ENCODE peak calls at places on chromosomes 13 and 19, in six cellular contexts. One of them, this sample, is unnamed.

GRCh38 chr13:112182251-112182650 is 115.3 kb downstream of the SOX1 start:
- DNase-seq in activated T-cell treated with anti-CD3 and anti-CD28 coated beads for 24 hours: no peak
- DNase-seq in adrenal gland: no peak
- DNase-seq in activated CD4-positive, CD25-positive, alpha-beta regulatory T cell treated with anti-CD3 and anti-CD28 coated beads, Interleukin-2, amount 50 U/mL, for 16 hours: no peak
- DNase-seq in stimulated activated CD8-positive, alpha-beta memory T cell treated with anti-CD3 and anti-CD28 coated beads, Interleukin-15, amount 100 ng/mL, for 4 hours: no peak
- DNase-seq in cardiac fibroblast: no peak
- DNase-seq in this sample: no peak

GRCh38 chr19:44576843-44577565 is 36.4 kb upstream of the IGSF23 start:
- DNase-seq in activated T-cell treated with anti-CD3 and anti-CD28 coated beads for 24 hours: no peak
- DNase-seq in stimulated activated CD8-positive, alpha-beta memory T cell treated with anti-CD3 and anti-CD28 coated beads, Interleukin-15, amount 100 ng/mL, for 4 hours: no peak
- DNase-seq in adrenal gland: peak
- DNase-seq in cardiac fibroblast: peak
- DNase-seq in activated CD4-positive, CD25-positive, alpha-beta regulatory T cell treated with anti-CD3 and anti-CD28 coated beads, Interleukin-2, amount 50 U/mL, for 16 hours: no peak
- DNase-seq in this sample: peak

GRCh38 chr19:50332264-50333038 is 3.3 kb upstream of the KCNC3 start:
- DNase-seq in adrenal gland: no peak
- DNase-seq in stimulated activated CD8-positive, alpha-beta memory T cell treated with anti-CD3 and anti-CD28 coated beads, Interleukin-15, amount 100 ng/mL, for 4 hours: no peak
- DNase-seq in activated T-cell treated with anti-CD3 and anti-CD28 coated beads for 24 hours: no peak
- DNase-seq in cardiac fibroblast: no peak
- DNase-seq in activated CD4-positive, CD25-positive, alpha-beta regulatory T cell treated with anti-CD3 and anti-CD28 coated beads, Interleukin-2, amount 50 U/mL, for 16 hours: no peak
- DNase-seq in this sample: no peak

GRCh38 chr13:94607939-94608338 is 6.3 kb downstream of the GPR180 start:
- DNase-seq in cardiac fibroblast: no peak
- DNase-seq in activated CD4-positive, CD25-positive, alpha-beta regulatory T cell treated with anti-CD3 and anti-CD28 coated beads, Interleukin-2, amount 50 U/mL, for 16 hours: no peak
- DNase-seq in stimulated activated CD8-positive, alpha-beta memory T cell treated with anti-CD3 and anti-CD28 coated beads, Interleukin-15, amount 100 ng/mL, for 4 hours: no peak
- DNase-seq in activated T-cell treated with anti-CD3 and anti-CD28 coated beads for 24 hours: no peak
- DNase-seq in adrenal gland: no peak
- DNase-seq in this sample: no peak

GRCh38 chr19:56748443-56748842 is 76.9 kb upstream of the ZNF835 start:
- DNase-seq in activated CD4-positive, CD25-positive, alpha-beta regulatory T cell treated with anti-CD3 and anti-CD28 coated beads, Interleukin-2, amount 50 U/mL, for 16 hours: no peak
- DNase-seq in adrenal gland: peak
- DNase-seq in activated T-cell treated with anti-CD3 and anti-CD28 coated beads for 24 hours: no peak
- DNase-seq in cardiac fibroblast: peak
- DNase-seq in stimulated activated CD8-positive, alpha-beta memory T cell treated with anti-CD3 and anti-CD28 coated beads, Interleukin-15, amount 100 ng/mL, for 4 hours: no peak
- DNase-seq in this sample: no peak

GRCh38 chr19:41298327-41298964 is 11.5 kb upstream of the CCDC97 start:
- DNase-seq in stimulated activated CD8-positive, alpha-beta memory T cell treated with anti-CD3 and anti-CD28 coated beads, Interleukin-15, amount 100 ng/mL, for 4 hours: no peak
- DNase-seq in activated T-cell treated with anti-CD3 and anti-CD28 coated beads for 24 hours: no peak
- DNase-seq in cardiac fibroblast: peak
- DNase-seq in activated CD4-positive, CD25-positive, alpha-beta regulatory T cell treated with anti-CD3 and anti-CD28 coated beads, Interleukin-2, amount 50 U/mL, for 16 hours: no peak
- DNase-seq in adrenal gland: peak
- DNase-seq in this sample: no peak

GRCh38 chr13:104854007-104854406 is 1681.5 kb downstream of the EFNB2 start:
- DNase-seq in stimulated activated CD8-positive, alpha-beta memory T cell treated with anti-CD3 and anti-CD28 coated beads, Interleukin-15, amount 100 ng/mL, for 4 hours: no peak
- DNase-seq in activated T-cell treated with anti-CD3 and anti-CD28 coated beads for 24 hours: no peak
- DNase-seq in adrenal gland: no peak
- DNase-seq in cardiac fibroblast: no peak
- DNase-seq in activated CD4-positive, CD25-positive, alpha-beta regulatory T cell treated with anti-CD3 and anti-CD28 coated beads, Interleukin-2, amount 50 U/mL, for 16 hours: no peak
- DNase-seq in this sample: no peak

GRCh38 chr13:25046274-25046984 is 49.5 kb upstream of the PABPC3 start:
- DNase-seq in activated CD4-positive, CD25-positive, alpha-beta regulatory T cell treated with anti-CD3 and anti-CD28 coated beads, Interleukin-2, amount 50 U/mL, for 16 hours: no peak
- DNase-seq in cardiac fibroblast: no peak
- DNase-seq in activated T-cell treated with anti-CD3 and anti-CD28 coated beads for 24 hours: no peak
- DNase-seq in stimulated activated CD8-positive, alpha-beta memory T cell treated with anti-CD3 and anti-CD28 coated beads, Interleukin-15, amount 100 ng/mL, for 4 hours: no peak
- DNase-seq in adrenal gland: no peak
- DNase-seq in this sample: no peak

GRCh38 chr13:93227906-93228801 is 1.5 kb downstream of the GPC6 start:
- DNase-seq in activated CD4-positive, CD25-positive, alpha-beta regulatory T cell treated with anti-CD3 and anti-CD28 coated beads, Interleukin-2, amount 50 U/mL, for 16 hours: no peak
- DNase-seq in stimulated activated CD8-positive, alpha-beta memory T cell treated with anti-CD3 and anti-CD28 coated beads, Interleukin-15, amount 100 ng/mL, for 4 hours: no peak
- DNase-seq in adrenal gland: peak
- DNase-seq in activated T-cell treated with anti-CD3 and anti-CD28 coated beads for 24 hours: no peak
- DNase-seq in cardiac fibroblast: peak
- DNase-seq in this sample: peak

GRCh38 chr13:79119578-79120107 is 286.4 kb downstream of the RBM26 start:
- DNase-seq in cardiac fibroblast: no peak
- DNase-seq in activated T-cell treated with anti-CD3 and anti-CD28 coated beads for 24 hours: no peak
- DNase-seq in adrenal gland: no peak
- DNase-seq in activated CD4-positive, CD25-positive, alpha-beta regulatory T cell treated with anti-CD3 and anti-CD28 coated beads, Interleukin-2, amount 50 U/mL, for 16 hours: no peak
- DNase-seq in stimulated activated CD8-positive, alpha-beta memory T cell treated with anti-CD3 and anti-CD28 coated beads, Interleukin-15, amount 100 ng/mL, for 4 hours: no peak
- DNase-seq in this sample: no peak

GRCh38 chr19:16445238-16446107 is 26.3 kb downstream of the EPS15L1 start:
- DNase-seq in cardiac fibroblast: no peak
- DNase-seq in activated CD4-positive, CD25-positive, alpha-beta regulatory T cell treated with anti-CD3 and anti-CD28 coated beads, Interleukin-2, amount 50 U/mL, for 16 hours: no peak
- DNase-seq in adrenal gland: no peak
- DNase-seq in stimulated activated CD8-positive, alpha-beta memory T cell treated with anti-CD3 and anti-CD28 coated beads, Interleukin-15, amount 100 ng/mL, for 4 hours: no peak
- DNase-seq in activated T-cell treated with anti-CD3 and anti-CD28 coated beads for 24 hours: no peak
- DNase-seq in this sample: peak

GRCh38 chr13:41547253-41548000 is 90.1 kb downstream of the RGCC start:
- DNase-seq in activated T-cell treated with anti-CD3 and anti-CD28 coated beads for 24 hours: no peak
- DNase-seq in cardiac fibroblast: no peak
- DNase-seq in activated CD4-positive, CD25-positive, alpha-beta regulatory T cell treated with anti-CD3 and anti-CD28 coated beads, Interleukin-2, amount 50 U/mL, for 16 hours: no peak
- DNase-seq in adrenal gland: no peak
- DNase-seq in stimulated activated CD8-positive, alpha-beta memory T cell treated with anti-CD3 and anti-CD28 coated beads, Interleukin-15, amount 100 ng/mL, for 4 hours: no peak
- DNase-seq in this sample: peak

GRCh38 chr19:41792513-41793413 is 3.6 kb upstream of the CEACAM3 start:
- DNase-seq in activated T-cell treated with anti-CD3 and anti-CD28 coated beads for 24 hours: peak
- DNase-seq in stimulated activated CD8-positive, alpha-beta memory T cell treated with anti-CD3 and anti-CD28 coated beads, Interleukin-15, amount 100 ng/mL, for 4 hours: no peak
- DNase-seq in cardiac fibroblast: peak
- DNase-seq in activated CD4-positive, CD25-positive, alpha-beta regulatory T cell treated with anti-CD3 and anti-CD28 coated beads, Interleukin-2, amount 50 U/mL, for 16 hours: no peak
- DNase-seq in adrenal gland: peak
- DNase-seq in this sample: peak

GRCh38 chr13:43573361-43573740 is 213.4 kb downstream of the ENOX1 start:
- DNase-seq in activated CD4-positive, CD25-positive, alpha-beta regulatory T cell treated with anti-CD3 and anti-CD28 coated beads, Interleukin-2, amount 50 U/mL, for 16 hours: no peak
- DNase-seq in stimulated activated CD8-positive, alpha-beta memory T cell treated with anti-CD3 and anti-CD28 coated beads, Interleukin-15, amount 100 ng/mL, for 4 hours: no peak
- DNase-seq in cardiac fibroblast: no peak
- DNase-seq in activated T-cell treated with anti-CD3 and anti-CD28 coated beads for 24 hours: no peak
- DNase-seq in adrenal gland: no peak
- DNase-seq in this sample: peak

GRCh38 chr19:41263042-41263849 is 926 bp upstream of the HNRNPUL1 start:
- DNase-seq in stimulated activated CD8-positive, alpha-beta memory T cell treated with anti-CD3 and anti-CD28 coated beads, Interleukin-15, amount 100 ng/mL, for 4 hours: peak
- DNase-seq in cardiac fibroblast: peak
- DNase-seq in activated T-cell treated with anti-CD3 and anti-CD28 coated beads for 24 hours: peak
- DNase-seq in adrenal gland: peak
- DNase-seq in activated CD4-positive, CD25-positive, alpha-beta regulatory T cell treated with anti-CD3 and anti-CD28 coated beads, Interleukin-2, amount 50 U/mL, for 16 hours: peak
- DNase-seq in this sample: peak

GRCh38 chr19:32404939-32405430 is 585 bp upstream of the DPY19L3 start:
- DNase-seq in activated T-cell treated with anti-CD3 and anti-CD28 coated beads for 24 hours: no peak
- DNase-seq in stimulated activated CD8-positive, alpha-beta memory T cell treated with anti-CD3 and anti-CD28 coated beads, Interleukin-15, amount 100 ng/mL, for 4 hours: no peak
- DNase-seq in activated CD4-positive, CD25-positive, alpha-beta regulatory T cell treated with anti-CD3 and anti-CD28 coated beads, Interleukin-2, amount 50 U/mL, for 16 hours: no peak
- DNase-seq in adrenal gland: peak
- DNase-seq in cardiac fibroblast: peak
- DNase-seq in this sample: peak

GRCh38 chr19:53389591-53390377 is 5.2 kb upstream of the ZNF765 start:
- DNase-seq in activated T-cell treated with anti-CD3 and anti-CD28 coated beads for 24 hours: no peak
- DNase-seq in cardiac fibroblast: no peak
- DNase-seq in adrenal gland: no peak
- DNase-seq in stimulated activated CD8-positive, alpha-beta memory T cell treated with anti-CD3 and anti-CD28 coated beads, Interleukin-15, amount 100 ng/mL, for 4 hours: no peak
- DNase-seq in activated CD4-positive, CD25-positive, alpha-beta regulatory T cell treated with anti-CD3 and anti-CD28 coated beads, Interleukin-2, amount 50 U/mL, for 16 hours: no peak
- DNase-seq in this sample: no peak

GRCh38 chr19:32251634-32252332 is 93.6 kb upstream of the ZNF507 start:
- DNase-seq in cardiac fibroblast: no peak
- DNase-seq in adrenal gland: no peak
- DNase-seq in stimulated activated CD8-positive, alpha-beta memory T cell treated with anti-CD3 and anti-CD28 coated beads, Interleukin-15, amount 100 ng/mL, for 4 hours: no peak
- DNase-seq in activated CD4-positive, CD25-positive, alpha-beta regulatory T cell treated with anti-CD3 and anti-CD28 coated beads, Interleukin-2, amount 50 U/mL, for 16 hours: no peak
- DNase-seq in activated T-cell treated with anti-CD3 and anti-CD28 coated beads for 24 hours: no peak
- DNase-seq in this sample: no peak